ENCODE peak calls at places on chromosomes 12 and 14, in five cellular contexts. X is cardiac fibroblast, W is pancreas, C is K562, T is breast epithelium. Z is an unnamed sample.

GRCh38 chr12:49923878-49924610 is 20.3 kb upstream of the FAIM2 start:
- DNase-seq in T (peak), C (no peak), X (no peak), W (no peak), Z (no peak)

GRCh38 chr12:7605900-7606465 is 59.7 kb downstream of the APOBEC1 start:
- DNase-seq in T (no peak), W (no peak), C (no peak), X (no peak), Z (no peak)

GRCh38 chr14:102996941-102997340 is 60.4 kb downstream of the CDC42BPB start:
- DNase-seq in T (no peak), C (no peak), X (no peak), W (no peak), Z (no peak)

GRCh38 chr12:13120431-13120830 is 17.0 kb upstream of the GSG1 start:
- DNase-seq in C (no peak), T (no peak), X (no peak), W (no peak), Z (no peak)

GRCh38 chr12:67034110-67034879 is 234.9 kb upstream of the CAND1 start:
- DNase-seq in W (no peak), T (no peak), C (no peak), X (no peak), Z (peak)

GRCh38 chr14:76201162-76201561 is 49.4 kb downstream of the GPATCH2L start:
- DNase-seq in C (no peak), X (peak), T (no peak), W (no peak), Z (peak)

GRCh38 chr14:66038214-66038977 is 447.8 kb upstream of the CCDC196 start:
- DNase-seq in X (peak), T (no peak), C (no peak), W (no peak), Z (no peak)

GRCh38 chr14:95533391-95533821 is 1.4 kb upstream of the GLRX5 start:
- DNase-seq in T (no peak), X (peak), C (no peak), W (no peak), Z (peak)

GRCh38 chr12:66831495-66831894 is 152.6 kb upstream of the GRIP1 start:
- DNase-seq in C (no peak), T (no peak), W (no peak), X (no peak), Z (no peak)

GRCh38 chr12:113456761-113457160 is 14.9 kb downstream of the LHX5 start:
- DNase-seq in W (no peak), T (no peak), C (no peak), X (no peak), Z (no peak)

GRCh38 chr12:100484178-100484886 is 10.7 kb downstream of the NR1H4 start:
- DNase-seq in W (no peak), C (no peak), T (no peak), X (peak), Z (no peak)

GRCh38 chr14:22836301-22837058 is at the start of gene MMP14:
- DNase-seq in T (no peak), C (no peak), X (peak), W (no peak), Z (peak)
- TF ChIP-seq CTCF in T (no peak), C (no peak), X (peak), W (no peak), Z (peak)

GRCh38 chr12:120836119-120836684 is 68.0 kb downstream of the SPPL3 start:
- DNase-seq in T (no peak), W (no peak), X (no peak), C (no peak), Z (no peak)

GRCh38 chr12:120833849-120834248 is 70.3 kb downstream of the SPPL3 start:
- DNase-seq in W (no peak), X (no peak), C (no peak), T (no peak), Z (no peak)

GRCh38 chr12:120835304-120835612 is 68.9 kb downstream of the SPPL3 start:
- DNase-seq in X (peak), W (no peak), C (no peak), T (no peak), Z (no peak)

GRCh38 chr12:120834489-120835303 is 69.5 kb downstream of the SPPL3 start:
- DNase-seq in X (no peak), C (no peak), W (no peak), T (no peak), Z (no peak)

GRCh38 chr12:120835657-120836056 is 68.5 kb downstream of the SPPL3 start:
- DNase-seq in T (no peak), W (no peak), X (peak), C (no peak), Z (no peak)
- H3K4me3 ChIP-seq in T (no peak), W (no peak), X (no peak), C (no peak), Z (no peak)

DNA sequence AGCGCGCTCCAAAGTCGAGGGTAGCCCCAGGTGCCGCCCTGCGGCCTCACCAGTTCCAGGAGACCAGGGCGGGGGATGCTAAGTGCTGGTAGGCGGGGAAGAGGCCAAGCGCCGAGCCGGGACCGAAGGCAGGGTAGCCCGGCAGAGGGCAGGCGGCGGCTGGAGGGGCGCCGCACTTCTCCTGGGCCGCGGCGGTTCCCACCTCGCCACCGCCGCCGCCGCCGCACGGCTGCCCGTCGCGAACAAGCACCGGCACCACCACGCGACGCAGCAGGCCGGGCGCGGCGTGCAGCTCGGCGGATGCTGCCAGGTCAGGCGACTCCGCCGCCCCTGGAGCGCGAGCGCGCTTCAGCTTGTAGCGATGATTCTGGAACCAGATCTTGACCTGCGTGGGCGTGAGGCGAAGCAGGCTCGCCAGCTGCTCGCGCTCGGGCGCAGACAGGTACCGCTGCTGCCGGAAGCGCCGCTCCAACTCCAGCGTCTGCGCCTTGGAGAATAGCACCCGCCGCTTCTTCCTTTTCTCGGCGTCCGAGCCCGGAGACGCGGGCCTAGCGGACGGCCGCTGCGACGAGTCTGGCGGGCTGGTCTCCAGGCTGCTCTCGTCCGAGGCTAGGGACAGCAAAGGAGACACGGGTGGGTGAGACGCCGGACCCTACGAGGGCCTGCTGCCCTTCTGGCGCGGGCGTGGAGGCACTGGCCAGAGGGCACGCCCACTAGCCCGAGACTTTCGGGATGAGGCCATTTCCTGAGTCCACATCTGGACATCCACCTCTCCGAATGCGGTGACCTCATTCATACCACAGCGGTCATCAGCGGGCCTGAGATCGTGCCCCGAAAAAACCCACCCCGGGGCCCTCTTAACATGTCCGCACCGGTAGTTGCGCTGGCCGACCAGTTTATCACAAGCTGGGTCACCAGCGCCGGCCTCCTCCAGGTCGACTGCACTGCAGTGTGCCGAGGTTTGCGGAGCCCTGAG is 1.3 kb downstream of the NKX2-8 start:
- DNase-seq in X (peak), T (no peak), C (no peak), W (peak), Z (peak)
- TF ChIP-seq CTCF in X (no peak), T (no peak), C (no peak), W (no peak), Z (no peak)

GRCh38 chr14:31945074-31945613 is 132.0 kb upstream of the ARHGAP5 start:
- DNase-seq in W (no peak), X (no peak), C (no peak), T (no peak), Z (no peak)
- H3K4me3 ChIP-seq in W (no peak), X (no peak), C (no peak), T (no peak), Z (no peak)